ENCODE peak calls at places on chromosome 3, in nine cellular contexts. O, X, A, W, D, M, Y, P and E are unnamed samples. For H3K4me1, the result is how much of the 10 kb centered on the place peaks cover.

GRCh38 chr3:53194218-53195065 is 33.4 kb downstream of the PRKCD start:
- DNase-seq in Y (no peak), P (peak), X (no peak), D (peak), O (peak), M (no peak), W (no peak), A (peak), E (peak)

GRCh38 chr3:58082047-58082446 is 73.8 kb downstream of the FLNB start:
- DNase-seq in W (peak), D (no peak), Y (no peak), A (peak), X (no peak), P (no peak), O (no peak), M (no peak), E (no peak)

GRCh38 chr3:120093923-120094775 is at the start of gene GSK3B:
- DNase-seq in A (no peak), M (peak), P (peak), X (peak), Y (peak), W (peak), D (no peak), O (peak), E (peak)

GRCh38 chr3:128149632-128150031 is 3.6 kb upstream of the EEFSEC start:
- DNase-seq in M (no peak), W (no peak), Y (no peak), A (peak), O (no peak), D (no peak), X (no peak), P (no peak), E (no peak)

GRCh38 chr3:78659386-78659987 is 1108.3 kb downstream of the ROBO1 start:
- DNase-seq in M (peak), Y (no peak), A (no peak), O (peak), W (peak), D (peak), P (no peak), X (peak), E (peak)

GRCh38 chr3:56453027-56453426 is 15.2 kb downstream of the ERC2 start:
- DNase-seq in P (no peak), A (no peak), O (no peak), D (no peak), M (no peak), X (no peak), Y (no peak), W (no peak), E (no peak)

GRCh38 chr3:171415070-171415469 is 45.1 kb downstream of the TNIK start:
- DNase-seq in X (no peak), O (no peak), P (no peak), Y (no peak), M (no peak), A (no peak), W (no peak), D (peak), E (no peak)

GRCh38 chr3:51945926-51946500 is 3.9 kb downstream of the PARP3 start:
- DNase-seq in Y (no peak), W (no peak), O (no peak), D (no peak), M (no peak), P (peak), X (no peak), A (no peak), E (no peak)

GRCh38 chr3:54649551-54649950 is 278.3 kb downstream of the LRTM1 start:
- DNase-seq in X (no peak), W (no peak), Y (no peak), O (no peak), A (no peak), D (no peak), P (no peak), M (no peak), E (no peak)

GRCh38 chr3:56291244-56291680 is 177.0 kb downstream of the ERC2 start:
- DNase-seq in A (peak), W (no peak), O (no peak), D (no peak), M (no peak), X (no peak), P (no peak), Y (no peak), E (no peak)

GRCh38 chr3:16147226-16147625 is 27.3 kb upstream of the GALNT15 start:
- DNase-seq in Y (no peak), M (no peak), D (no peak), O (no peak), P (peak), X (no peak), A (no peak), W (no peak), E (no peak)

GRCh38 chr3:43674345-43675085 is 16.2 kb upstream of the ABHD5 start:
- DNase-seq in M (no peak), X (no peak), D (no peak), Y (no peak), O (no peak), W (no peak), A (no peak), P (no peak), E (no peak)

GRCh38 chr3:5004319-5005152 is 25.3 kb downstream of the BHLHE40 start:
- DNase-seq in O (no peak), P (peak), X (no peak), D (no peak), W (no peak), A (no peak), M (no peak), Y (no peak), E (no peak)

GRCh38 chr3:129561619-129562248 is 18.8 kb downstream of the H1-8 start:
- DNase-seq in X (no peak), D (no peak), Y (no peak), M (no peak), P (no peak), W (no peak), O (no peak), A (peak), E (no peak)

GRCh38 chr3:55486857-55487375 is at the start of gene WNT5A:
- DNase-seq in W (no peak), A (peak), X (no peak), Y (peak), P (peak), O (peak), M (no peak), D (peak), E (peak)

GRCh38 chr3:56976666-56977560 is 83.6 kb upstream of the SPATA12 start:
- DNase-seq in D (peak), M (no peak), O (no peak), W (no peak), Y (no peak), A (peak), X (no peak), P (no peak), E (no peak)

GRCh38 chr3:56783644-56784451 is 17.9 kb downstream of the ARHGEF3 start:
- DNase-seq in P (no peak), D (no peak), W (no peak), A (peak), X (peak), M (no peak), O (no peak), Y (peak), E (no peak)

GRCh38 chr3:10817506-10817905 is 1.5 kb downstream of the SLC6A11 start:
- DNase-seq in O (no peak), D (no peak), X (peak), Y (no peak), M (no peak), A (no peak), W (no peak), P (peak), E (no peak)

DNA sequence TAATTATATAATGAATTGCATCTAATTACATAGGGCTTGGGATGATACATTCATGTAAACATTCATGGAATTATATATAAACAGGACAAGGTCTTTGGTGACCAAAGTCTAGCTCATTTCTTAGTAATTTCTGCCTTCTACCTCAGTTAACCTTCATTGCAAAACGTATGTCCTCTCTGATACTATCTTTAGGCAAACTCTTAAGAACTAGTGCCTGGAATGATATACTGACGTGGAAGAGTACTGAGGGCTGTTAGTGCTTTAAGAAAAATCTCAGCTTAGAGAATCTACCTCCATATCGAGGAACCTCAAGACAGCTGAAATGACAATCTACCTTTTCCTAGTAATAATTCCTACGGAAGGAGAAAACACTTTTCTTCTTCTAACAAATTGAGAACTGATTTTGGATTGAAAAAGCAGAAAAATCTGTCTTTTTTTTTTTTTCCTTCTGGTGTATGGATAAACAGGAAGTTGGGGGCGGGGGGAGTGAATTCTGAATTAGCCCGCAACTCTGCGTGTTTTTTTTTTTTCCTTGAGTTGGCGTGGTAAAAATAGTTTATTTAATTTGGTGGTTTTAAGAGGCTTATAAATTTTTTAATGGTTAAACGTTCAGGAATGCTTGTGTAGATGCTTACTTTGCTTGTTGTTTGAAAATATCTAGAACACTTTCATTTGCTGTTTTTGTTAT is 43.2 kb downstream of the RARB start:
- DNase-seq in M (no peak), Y (no peak), A (peak), X (no peak), O (no peak), W (no peak), P (no peak), D (no peak), E (no peak)
- H3K4me1 ChIP-seq in M (under half), Y (under half), A (under half), X (under half), O (half or more), W (under half), P (under half), D (under half), E (under half)

GRCh38 chr3:46184469-46184868 is 23.6 kb downstream of the CCR1 start:
- DNase-seq in X (no peak), D (no peak), A (no peak), M (peak), W (no peak), O (no peak), Y (no peak), P (no peak), E (no peak)

GRCh38 chr3:46186856-46187700 is 21.0 kb downstream of the CCR1 start:
- DNase-seq in W (no peak), Y (no peak), M (no peak), D (no peak), O (no peak), P (no peak), X (no peak), A (no peak), E (no peak)

GRCh38 chr3:46188708-46189107 is 19.4 kb downstream of the CCR1 start:
- DNase-seq in A (no peak), P (no peak), M (no peak), O (no peak), D (peak), X (no peak), Y (no peak), W (no peak), E (no peak)

GRCh38 chr3:46191730-46192129 is 16.4 kb downstream of the CCR1 start:
- DNase-seq in X (no peak), M (no peak), D (no peak), W (no peak), A (no peak), O (no peak), P (no peak), Y (no peak), E (no peak)

DNA sequence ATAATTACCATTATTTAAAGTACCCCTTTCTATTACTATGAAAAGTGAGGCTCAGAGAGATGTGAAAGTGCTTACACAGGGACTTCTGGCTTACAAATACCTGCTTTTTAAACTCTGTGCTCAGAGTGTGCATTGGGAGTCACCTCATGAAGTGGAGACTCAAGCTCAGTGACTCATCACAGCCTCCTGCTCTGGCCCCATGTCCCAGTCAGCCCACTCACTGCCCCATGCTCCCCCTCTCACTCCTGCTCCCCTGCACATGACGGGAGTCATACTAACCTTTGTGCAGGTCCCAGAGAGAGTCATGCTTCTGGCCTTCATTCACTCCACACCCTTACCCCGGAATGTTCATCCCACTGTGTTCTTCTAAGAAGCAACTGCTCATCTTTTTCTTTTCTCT is 20.2 kb downstream of the CCR1 start:
- DNase-seq in A (no peak), Y (no peak), P (no peak), O (no peak), D (no peak), X (no peak), M (peak), W (no peak), E (no peak)
- H3K27ac ChIP-seq in A (no peak), Y (no peak), P (no peak), O (no peak), D (no peak), X (no peak), M (no peak), W (no peak), E (no peak)

GRCh38 chr3:49412632-49413337 is 562 bp downstream of the TCTA start:
- DNase-seq in Y (no peak), A (no peak), X (no peak), O (no peak), D (no peak), P (no peak), W (no peak), M (no peak), E (no peak)
- H3K4me1 ChIP-seq in Y (half or more), A (under half), X (under half), O (under half), D (under half), P (under half), W (under half), M (under half), E (under half)

GRCh38 chr3:195884691-195885035 is 23.7 kb downstream of the TNK2 start:
- DNase-seq in M (no peak), X (no peak), P (no peak), D (no peak), O (no peak), W (no peak), Y (no peak), A (peak), E (no peak)
- H3K27ac ChIP-seq in M (no peak), X (no peak), P (no peak), D (no peak), O (peak), W (no peak), Y (no peak), A (peak), E (no peak)